ENCODE peak calls at places on chromosomes 2 and 18, in five cellular contexts. One of them, this sample, is unnamed.

GRCh38 chr2:70142590-70143313 is 48.1 kb downstream of the C2orf42 start:
- DNase-seq in NCI-H2081 treated with DMSO at 0.1 percent for 48 hours: peak
- DNase-seq in NCI-H774: peak
- DNase-seq in stimulated activated CD8-positive, alpha-beta memory T cell treated with anti-CD3 and anti-CD28 coated beads, Interleukin-4, amount 100 ng/mL, for 1 hour: peak
- DNase-seq in NCI-H1092 treated with DMSO at 0.1 percent for 48 hours: peak
- DNase-seq in this sample: peak

GRCh38 chr2:126889501-126890135 is 9.1 kb upstream of the TEX51 start:
- DNase-seq in stimulated activated CD8-positive, alpha-beta memory T cell treated with anti-CD3 and anti-CD28 coated beads, Interleukin-4, amount 100 ng/mL, for 1 hour: no peak
- DNase-seq in NCI-H2081 treated with DMSO at 0.1 percent for 48 hours: no peak
- DNase-seq in NCI-H1092 treated with DMSO at 0.1 percent for 48 hours: no peak
- DNase-seq in NCI-H774: no peak
- DNase-seq in this sample: no peak

GRCh38 chr2:209331291-209331844 is 92.5 kb upstream of the MAP2 start:
- DNase-seq in NCI-H2081 treated with DMSO at 0.1 percent for 48 hours: peak
- DNase-seq in stimulated activated CD8-positive, alpha-beta memory T cell treated with anti-CD3 and anti-CD28 coated beads, Interleukin-4, amount 100 ng/mL, for 1 hour: no peak
- DNase-seq in NCI-H1092 treated with DMSO at 0.1 percent for 48 hours: peak
- DNase-seq in NCI-H774: peak
- DNase-seq in this sample: peak

GRCh38 chr2:233468746-233469110 is 97.9 kb downstream of the USP40 start:
- DNase-seq in NCI-H2081 treated with DMSO at 0.1 percent for 48 hours: no peak
- DNase-seq in stimulated activated CD8-positive, alpha-beta memory T cell treated with anti-CD3 and anti-CD28 coated beads, Interleukin-4, amount 100 ng/mL, for 1 hour: no peak
- DNase-seq in NCI-H1092 treated with DMSO at 0.1 percent for 48 hours: no peak
- DNase-seq in NCI-H774: no peak
- DNase-seq in this sample: no peak

GRCh38 chr2:205107810-205108209 is 562.5 kb downstream of the PARD3B start:
- DNase-seq in stimulated activated CD8-positive, alpha-beta memory T cell treated with anti-CD3 and anti-CD28 coated beads, Interleukin-4, amount 100 ng/mL, for 1 hour: no peak
- DNase-seq in NCI-H774: no peak
- DNase-seq in NCI-H1092 treated with DMSO at 0.1 percent for 48 hours: no peak
- DNase-seq in NCI-H2081 treated with DMSO at 0.1 percent for 48 hours: no peak
- DNase-seq in this sample: no peak

GRCh38 chr2:238352361-238352760 is 32.0 kb downstream of the TRAF3IP1 start:
- DNase-seq in stimulated activated CD8-positive, alpha-beta memory T cell treated with anti-CD3 and anti-CD28 coated beads, Interleukin-4, amount 100 ng/mL, for 1 hour: no peak
- DNase-seq in NCI-H1092 treated with DMSO at 0.1 percent for 48 hours: no peak
- DNase-seq in NCI-H774: no peak
- DNase-seq in NCI-H2081 treated with DMSO at 0.1 percent for 48 hours: no peak
- DNase-seq in this sample: no peak

GRCh38 chr2:164061129-164061746 is 325.4 kb upstream of the FIGN start:
- DNase-seq in NCI-H2081 treated with DMSO at 0.1 percent for 48 hours: no peak
- DNase-seq in NCI-H774: peak
- DNase-seq in stimulated activated CD8-positive, alpha-beta memory T cell treated with anti-CD3 and anti-CD28 coated beads, Interleukin-4, amount 100 ng/mL, for 1 hour: no peak
- DNase-seq in NCI-H1092 treated with DMSO at 0.1 percent for 48 hours: peak
- DNase-seq in this sample: no peak

GRCh38 chr2:98839292-98839691 is 96.7 kb downstream of the CRACDL start:
- DNase-seq in NCI-H1092 treated with DMSO at 0.1 percent for 48 hours: no peak
- DNase-seq in stimulated activated CD8-positive, alpha-beta memory T cell treated with anti-CD3 and anti-CD28 coated beads, Interleukin-4, amount 100 ng/mL, for 1 hour: no peak
- DNase-seq in NCI-H2081 treated with DMSO at 0.1 percent for 48 hours: no peak
- DNase-seq in NCI-H774: no peak
- DNase-seq in this sample: no peak

GRCh38 chr18:21663615-21664014 is 41.0 kb downstream of the ABHD3 start:
- DNase-seq in NCI-H774: no peak
- DNase-seq in NCI-H1092 treated with DMSO at 0.1 percent for 48 hours: no peak
- DNase-seq in stimulated activated CD8-positive, alpha-beta memory T cell treated with anti-CD3 and anti-CD28 coated beads, Interleukin-4, amount 100 ng/mL, for 1 hour: no peak
- DNase-seq in NCI-H2081 treated with DMSO at 0.1 percent for 48 hours: no peak
- DNase-seq in this sample: no peak

GRCh38 chr2:3631161-3631850 is 26.7 kb upstream of the ALLC start:
- DNase-seq in stimulated activated CD8-positive, alpha-beta memory T cell treated with anti-CD3 and anti-CD28 coated beads, Interleukin-4, amount 100 ng/mL, for 1 hour: no peak
- DNase-seq in NCI-H1092 treated with DMSO at 0.1 percent for 48 hours: no peak
- DNase-seq in NCI-H774: no peak
- DNase-seq in NCI-H2081 treated with DMSO at 0.1 percent for 48 hours: no peak
- DNase-seq in this sample: no peak

GRCh38 chr2:12456293-12457151 is 260.2 kb upstream of the TRIB2 start:
- DNase-seq in NCI-H2081 treated with DMSO at 0.1 percent for 48 hours: no peak
- DNase-seq in stimulated activated CD8-positive, alpha-beta memory T cell treated with anti-CD3 and anti-CD28 coated beads, Interleukin-4, amount 100 ng/mL, for 1 hour: peak
- DNase-seq in NCI-H1092 treated with DMSO at 0.1 percent for 48 hours: no peak
- DNase-seq in NCI-H774: no peak
- DNase-seq in this sample: peak

GRCh38 chr2:160157861-160158813 is 41.9 kb downstream of the ITGB6 start:
- DNase-seq in NCI-H774: no peak
- DNase-seq in NCI-H2081 treated with DMSO at 0.1 percent for 48 hours: no peak
- DNase-seq in stimulated activated CD8-positive, alpha-beta memory T cell treated with anti-CD3 and anti-CD28 coated beads, Interleukin-4, amount 100 ng/mL, for 1 hour: no peak
- DNase-seq in NCI-H1092 treated with DMSO at 0.1 percent for 48 hours: no peak
- DNase-seq in this sample: no peak

GRCh38 chr2:64929329-64929728 is 59.9 kb upstream of the SLC1A4 start:
- DNase-seq in NCI-H774: no peak
- DNase-seq in stimulated activated CD8-positive, alpha-beta memory T cell treated with anti-CD3 and anti-CD28 coated beads, Interleukin-4, amount 100 ng/mL, for 1 hour: no peak
- DNase-seq in NCI-H2081 treated with DMSO at 0.1 percent for 48 hours: no peak
- DNase-seq in NCI-H1092 treated with DMSO at 0.1 percent for 48 hours: no peak
- DNase-seq in this sample: no peak

GRCh38 chr2:130836501-130837174 is at the start of gene ARHGEF4:
- DNase-seq in stimulated activated CD8-positive, alpha-beta memory T cell treated with anti-CD3 and anti-CD28 coated beads, Interleukin-4, amount 100 ng/mL, for 1 hour: no peak
- DNase-seq in NCI-H2081 treated with DMSO at 0.1 percent for 48 hours: no peak
- DNase-seq in NCI-H1092 treated with DMSO at 0.1 percent for 48 hours: no peak
- DNase-seq in NCI-H774: no peak
- DNase-seq in this sample: peak

GRCh38 chr18:54240629-54241107 is 16.2 kb upstream of the MBD2 start:
- DNase-seq in NCI-H774: no peak
- DNase-seq in NCI-H2081 treated with DMSO at 0.1 percent for 48 hours: no peak
- DNase-seq in stimulated activated CD8-positive, alpha-beta memory T cell treated with anti-CD3 and anti-CD28 coated beads, Interleukin-4, amount 100 ng/mL, for 1 hour: no peak
- DNase-seq in NCI-H1092 treated with DMSO at 0.1 percent for 48 hours: no peak
- DNase-seq in this sample: no peak

GRCh38 chr2:74878551-74878950 is 44.6 kb downstream of the HK2 start:
- DNase-seq in NCI-H1092 treated with DMSO at 0.1 percent for 48 hours: no peak
- DNase-seq in NCI-H2081 treated with DMSO at 0.1 percent for 48 hours: no peak
- DNase-seq in NCI-H774: no peak
- DNase-seq in stimulated activated CD8-positive, alpha-beta memory T cell treated with anti-CD3 and anti-CD28 coated beads, Interleukin-4, amount 100 ng/mL, for 1 hour: no peak
- DNase-seq in this sample: no peak

GRCh38 chr2:219369447-219369861 is 18.3 kb downstream of the DNPEP start:
- DNase-seq in NCI-H774: peak
- DNase-seq in NCI-H1092 treated with DMSO at 0.1 percent for 48 hours: no peak
- DNase-seq in stimulated activated CD8-positive, alpha-beta memory T cell treated with anti-CD3 and anti-CD28 coated beads, Interleukin-4, amount 100 ng/mL, for 1 hour: no peak
- DNase-seq in NCI-H2081 treated with DMSO at 0.1 percent for 48 hours: no peak
- DNase-seq in this sample: peak

GRCh38 chr2:128594953-128595677 is 276.4 kb upstream of the HS6ST1 start:
- DNase-seq in NCI-H774: peak
- DNase-seq in NCI-H2081 treated with DMSO at 0.1 percent for 48 hours: peak
- DNase-seq in NCI-H1092 treated with DMSO at 0.1 percent for 48 hours: peak
- DNase-seq in stimulated activated CD8-positive, alpha-beta memory T cell treated with anti-CD3 and anti-CD28 coated beads, Interleukin-4, amount 100 ng/mL, for 1 hour: no peak
- DNase-seq in this sample: peak

GRCh38 chr2:134392689-134393476 is 139.0 kb downstream of the MGAT5 start:
- DNase-seq in stimulated activated CD8-positive, alpha-beta memory T cell treated with anti-CD3 and anti-CD28 coated beads, Interleukin-4, amount 100 ng/mL, for 1 hour: no peak
- DNase-seq in NCI-H774: no peak
- DNase-seq in NCI-H1092 treated with DMSO at 0.1 percent for 48 hours: no peak
- DNase-seq in NCI-H2081 treated with DMSO at 0.1 percent for 48 hours: no peak
- DNase-seq in this sample: no peak

GRCh38 chr2:196369967-196370366 is 198.6 kb upstream of the STK17B start:
- DNase-seq in NCI-H1092 treated with DMSO at 0.1 percent for 48 hours: no peak
- DNase-seq in NCI-H774: no peak
- DNase-seq in NCI-H2081 treated with DMSO at 0.1 percent for 48 hours: no peak
- DNase-seq in stimulated activated CD8-positive, alpha-beta memory T cell treated with anti-CD3 and anti-CD28 coated beads, Interleukin-4, amount 100 ng/mL, for 1 hour: no peak
- DNase-seq in this sample: no peak